ENCODE peak calls at places on chromosomes 2 and 18, in six cellular contexts. S is heart right ventricle, A is HL-60, E is ascending aorta, W is IMR-90, H is heart left ventricle. O is an unnamed sample.

GRCh38 chr2:20611077-20611843 is 39.6 kb downstream of the HS1BP3 start:
- DNase-seq in H (peak), A (no peak), W (peak), E (peak), S (peak), O (no peak)

GRCh38 chr2:171545086-171545485 is 22.8 kb downstream of the CYBRD1 start:
- DNase-seq in H (no peak), S (no peak), A (no peak), E (no peak), W (peak), O (no peak)

GRCh38 chr2:170341684-170342631 is 164.0 kb downstream of the MYO3B start:
- DNase-seq in H (no peak), S (no peak), E (no peak), W (no peak), A (no peak), O (no peak)

GRCh38 chr2:33205693-33206434 is 259.1 kb downstream of the LTBP1 start:
- DNase-seq in E (no peak), W (no peak), S (no peak), H (no peak), A (no peak), O (no peak)

GRCh38 chr2:43010428-43011141 is 215.8 kb downstream of the ZFP36L2 start:
- DNase-seq in S (no peak), W (peak), A (peak), H (no peak), E (no peak), O (no peak)

GRCh38 chr2:9106338-9107167 is 100.1 kb upstream of the ASAP2 start:
- DNase-seq in W (no peak), H (peak), S (peak), A (no peak), E (no peak), O (no peak)

GRCh38 chr18:77063256-77063655 is 69.3 kb downstream of the MBP start:
- DNase-seq in A (peak), E (no peak), H (no peak), W (peak), S (no peak), O (peak)

GRCh38 chr2:143513081-143513480 is 383.9 kb downstream of the ARHGAP15 start:
- DNase-seq in S (peak), W (peak), A (no peak), E (no peak), H (peak), O (peak)

GRCh38 chr2:193561054-193561453 is 1366.3 kb upstream of the TMEFF2 start:
- DNase-seq in W (peak), H (no peak), A (no peak), E (no peak), S (no peak), O (no peak)

GRCh38 chr2:96098900-96099590 is 17.3 kb downstream of the ADRA2B start:
- DNase-seq in W (no peak), E (peak), S (peak), A (no peak), H (peak), O (no peak)

GRCh38 chr2:223815884-223816570 is 21.4 kb downstream of the AP1S3 start:
- DNase-seq in W (no peak), H (no peak), E (no peak), S (no peak), A (no peak), O (no peak)

GRCh38 chr18:73663581-73663980 is 484.1 kb downstream of the FBXO15 start:
- DNase-seq in E (no peak), W (no peak), A (no peak), H (no peak), S (no peak), O (no peak)

GRCh38 chr2:75173746-75174145 is 25.6 kb downstream of the TACR1 start:
- DNase-seq in H (no peak), W (no peak), S (no peak), A (no peak), E (no peak), O (no peak)

GRCh38 chr2:197300139-197300538 is 10.4 kb downstream of the ANKRD44 start:
- DNase-seq in W (no peak), H (no peak), E (no peak), A (no peak), S (no peak), O (no peak)

GRCh38 chr2:29238497-29238896 is 123.3 kb downstream of the CLIP4 start:
- DNase-seq in S (no peak), H (no peak), W (peak), A (no peak), E (no peak), O (peak)

GRCh38 chr2:127075821-127076220 is 31.1 kb downstream of the BIN1 start:
- DNase-seq in A (no peak), E (no peak), S (no peak), W (no peak), H (no peak), O (no peak)

GRCh38 chr2:219997341-219997851 is 370.0 kb downstream of the SLC4A3 start:
- DNase-seq in E (no peak), A (no peak), W (peak), H (peak), S (peak), O (peak)

GRCh38 chr2:36477315-36477714 is 120.7 kb downstream of the FEZ2 start:
- DNase-seq in S (no peak), E (no peak), W (no peak), A (no peak), H (no peak), O (peak)

GRCh38 chr2:235142588-235142987 is 190.8 kb downstream of the SH3BP4 start:
- DNase-seq in A (no peak), S (no peak), W (no peak), E (no peak), H (no peak), O (no peak)
- H3K27ac ChIP-seq in A (no peak), S (no peak), W (no peak), E (no peak), H (no peak), O (no peak)

GRCh38 chr2:71831208-71831577 is 316.5 kb downstream of the CYP26B1 start:
- DNase-seq in S (peak), E (peak), A (no peak), H (peak), W (peak), O (no peak)
- H3K27ac ChIP-seq in S (no peak), E (peak), A (no peak), H (no peak), W (peak), O (no peak)

GRCh38 chr2:47072728-47073191 is 82.3 kb downstream of the STPG4 start:
- DNase-seq in E (peak), W (no peak), A (peak), S (peak), H (peak), O (peak)
- H3K27ac ChIP-seq in E (peak), W (peak), A (peak), S (peak), H (peak), O (no peak)

DNA sequence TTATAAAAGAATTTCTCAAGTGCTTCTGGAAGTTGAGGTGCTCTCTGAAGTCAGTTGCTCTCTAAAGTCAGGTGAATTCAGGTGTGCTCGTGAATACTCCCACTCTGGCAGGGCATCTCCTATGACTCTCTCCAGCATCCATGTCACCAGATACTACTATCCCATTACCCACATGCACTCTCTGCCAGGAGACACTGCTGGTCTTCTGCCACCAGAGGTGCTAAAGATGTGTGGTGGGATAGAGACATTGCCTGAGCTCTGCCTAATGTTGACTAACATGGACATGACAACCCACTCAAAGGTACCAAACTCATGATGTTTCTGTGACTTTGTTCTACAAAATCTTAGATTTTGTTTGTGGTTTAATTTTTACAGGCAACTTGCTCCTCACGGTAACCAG is 106.4 kb upstream of the HNRNPA3 start:
- DNase-seq in A (no peak), H (no peak), W (no peak), E (no peak), S (no peak), O (peak)
- H3K27ac ChIP-seq in A (no peak), H (no peak), W (no peak), E (no peak), S (no peak), O (no peak)